ENCODE peak calls at places on chromosomes 5 and 9, in seven cellular contexts. Z, Q, X, V, S, H and E are unnamed samples.

GRCh38 chr9:34413229-34413852 is 36.6 kb upstream of the MYORG start:
- DNase-seq in H (peak), S (no peak), V (no peak), Q (peak), Z (no peak), X (peak), E (peak)

GRCh38 chr5:95988094-95988493 is 26.4 kb upstream of the ELL2 start:
- DNase-seq in Z (no peak), Q (no peak), X (no peak), S (no peak), H (no peak), V (no peak), E (no peak)

GRCh38 chr5:137217599-137218200 is 281.4 kb downstream of the SPOCK1 start:
- DNase-seq in V (no peak), H (no peak), Z (no peak), X (no peak), Q (no peak), S (no peak), E (no peak)

GRCh38 chr9:109035684-109036423 is 22.6 kb upstream of the CTNNAL1 start:
- DNase-seq in X (peak), Q (peak), V (no peak), Z (no peak), H (no peak), S (peak), E (peak)

GRCh38 chr5:58925627-58926545 is 343.0 kb downstream of the RAB3C start:
- DNase-seq in S (no peak), V (no peak), Z (no peak), Q (no peak), H (no peak), X (no peak), E (no peak)

GRCh38 chr5:76746677-76747076 is 30.8 kb downstream of the F2R start:
- DNase-seq in H (no peak), V (no peak), X (no peak), Z (no peak), S (no peak), Q (no peak), E (no peak)

GRCh38 chr5:125317546-125317995 is 571.1 kb upstream of the ZNF608 start:
- DNase-seq in S (no peak), V (no peak), X (no peak), Z (no peak), H (no peak), Q (no peak), E (no peak)

GRCh38 chr5:55151923-55152842 is 7.8 kb upstream of the GPX8 start:
- DNase-seq in H (no peak), Q (no peak), Z (no peak), S (no peak), X (no peak), V (no peak), E (peak)

GRCh38 chr9:68560131-68560844 is 19.6 kb upstream of the TMEM252 start:
- DNase-seq in H (peak), Q (peak), Z (peak), S (peak), V (peak), X (peak), E (peak)

GRCh38 chr5:138369249-138369648 is 16.8 kb downstream of the KDM3B start:
- DNase-seq in V (no peak), Z (peak), S (no peak), Q (no peak), X (no peak), H (no peak), E (no peak)

GRCh38 chr9:87195306-87195705 is 248.0 kb upstream of the GAS1 start:
- DNase-seq in V (no peak), S (no peak), Z (no peak), Q (no peak), X (no peak), H (no peak), E (no peak)

GRCh38 chr9:87194471-87194870 is 247.2 kb upstream of the GAS1 start:
- DNase-seq in S (no peak), H (no peak), Z (no peak), X (no peak), V (no peak), Q (no peak), E (peak)

GRCh38 chr9:87193925-87194380 is 246.6 kb upstream of the GAS1 start:
- DNase-seq in X (no peak), H (no peak), Q (no peak), V (no peak), S (no peak), Z (no peak), E (peak)

GRCh38 chr9:87189006-87189405 is 241.7 kb upstream of the GAS1 start:
- DNase-seq in Z (no peak), V (no peak), Q (no peak), S (no peak), X (no peak), H (no peak), E (no peak)

GRCh38 chr9:87193151-87193550 is 245.8 kb upstream of the GAS1 start:
- DNase-seq in H (no peak), Q (no peak), X (no peak), S (no peak), Z (no peak), V (no peak), E (no peak)
- TF ChIP-seq CTCF in H (no peak), Q (no peak), X (no peak), S (no peak), Z (no peak), V (no peak), E (no peak)

GRCh38 chr9:37287317-37287716 is 135.2 kb upstream of the GRHPR start:
- DNase-seq in V (no peak), X (no peak), H (no peak), Q (no peak), Z (no peak), S (no peak), E (no peak)
- H3K27ac ChIP-seq in V (no peak), X (no peak), H (no peak), Q (no peak), Z (no peak), S (no peak), E (no peak)

GRCh38 chr9:5089737-5090136 is 95.7 kb downstream of the INSL6 start:
- DNase-seq in H (no peak), S (no peak), Z (no peak), X (no peak), Q (no peak), V (no peak), E (no peak)
- TF ChIP-seq CTCF in H (no peak), S (no peak), Z (no peak), X (no peak), Q (no peak), V (no peak), E (no peak)

DNA sequence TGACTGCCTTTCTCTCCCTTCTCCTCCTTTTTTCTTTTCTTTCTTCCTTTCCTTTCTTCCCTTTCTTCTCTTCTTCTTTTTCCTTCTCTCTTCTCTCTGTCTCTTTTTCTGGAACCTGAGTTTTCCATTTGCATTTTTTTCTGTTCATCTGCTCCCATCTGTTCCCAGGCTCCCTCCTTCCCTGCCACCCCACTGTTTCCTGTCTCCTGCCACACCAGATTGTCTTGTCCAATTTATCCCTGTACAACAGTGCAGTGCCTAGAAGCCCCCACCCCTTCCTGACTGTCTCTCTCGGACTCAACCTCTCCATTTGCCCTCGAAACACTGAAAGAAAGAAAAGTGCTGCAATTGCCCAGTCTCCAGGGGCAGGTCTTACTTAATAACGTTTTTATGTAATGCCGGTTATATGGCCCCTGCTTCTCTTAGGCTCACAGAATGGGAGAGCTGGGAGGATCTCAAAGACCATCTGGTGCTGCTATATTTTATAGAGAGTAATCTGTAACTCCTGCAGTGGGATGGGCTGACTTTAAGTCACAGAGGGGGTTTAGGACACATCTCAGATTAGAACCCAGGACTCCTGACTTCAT is 101.4 kb downstream of the RALGPS1 start:
- DNase-seq in H (no peak), S (no peak), Z (no peak), Q (no peak), X (no peak), V (no peak), E (no peak)
- H3K27ac ChIP-seq in H (no peak), S (no peak), Z (no peak), Q (no peak), X (no peak), V (no peak), E (no peak)

DNA sequence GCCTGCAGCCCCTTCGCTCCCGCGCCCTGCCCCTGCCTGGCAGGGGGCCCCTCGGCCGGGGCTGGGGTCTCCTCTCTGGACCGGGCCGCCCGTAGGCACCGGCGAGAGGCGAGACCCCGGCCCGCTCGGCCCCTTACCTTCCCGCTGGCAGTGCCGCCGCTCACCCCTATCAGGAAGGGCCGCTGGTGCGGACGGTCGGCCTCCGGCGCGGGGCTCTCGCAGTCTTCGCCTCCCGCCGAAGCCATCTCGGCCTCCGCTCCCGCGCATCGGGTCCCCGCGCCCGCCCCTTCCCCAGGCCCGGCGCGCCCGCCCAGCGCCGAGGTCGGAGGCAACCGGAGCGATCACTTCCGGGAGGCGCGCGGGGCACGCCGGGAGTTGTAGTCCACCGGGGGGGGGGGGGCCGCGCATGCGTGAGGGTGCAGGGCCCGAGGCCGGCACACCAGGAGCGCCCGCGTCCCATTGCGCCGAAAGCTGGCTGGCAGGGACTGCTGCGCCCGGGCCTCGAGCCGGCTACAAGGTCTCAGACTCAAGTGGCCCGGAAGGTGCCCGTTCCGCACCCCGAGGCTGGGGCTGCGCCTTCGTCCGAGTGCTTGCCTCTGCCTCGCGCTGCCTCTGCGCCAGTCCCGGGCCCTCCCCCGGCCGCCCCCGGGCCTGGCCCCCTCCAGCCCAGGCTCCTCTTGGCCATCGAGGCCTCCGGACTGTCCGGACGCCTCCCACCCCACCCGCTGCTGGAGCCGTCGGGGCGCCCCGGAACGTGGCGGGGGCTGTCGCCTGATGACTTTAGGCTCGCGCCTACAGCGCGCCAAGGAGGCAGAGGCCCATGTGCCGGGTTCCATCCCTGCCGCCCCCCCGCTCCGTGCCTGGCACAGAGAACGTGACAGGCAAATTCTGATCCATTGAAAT is at the start of gene UCK1:
- DNase-seq in Q (peak), Z (peak), S (peak), V (peak), H (peak), X (peak), E (peak)
- TF ChIP-seq CTCF in Q (no peak), Z (no peak), S (no peak), V (no peak), H (no peak), X (no peak), E (no peak)

GRCh38 chr5:75640826-75641225 is 29.6 kb downstream of the ANKDD1B start:
- DNase-seq in Q (no peak), V (no peak), S (no peak), X (no peak), Z (no peak), H (no peak), E (no peak)
- H3K27ac ChIP-seq in Q (no peak), V (no peak), S (no peak), X (no peak), Z (no peak), H (no peak), E (peak)

GRCh38 chr9:134858051-134858841 is 22.4 kb upstream of the FCN2 start:
- DNase-seq in Q (peak), V (no peak), Z (no peak), S (no peak), H (no peak), X (no peak), E (no peak)
- TF ChIP-seq CTCF in Q (no peak), V (no peak), Z (no peak), S (peak), H (no peak), X (no peak), E (peak)

DNA sequence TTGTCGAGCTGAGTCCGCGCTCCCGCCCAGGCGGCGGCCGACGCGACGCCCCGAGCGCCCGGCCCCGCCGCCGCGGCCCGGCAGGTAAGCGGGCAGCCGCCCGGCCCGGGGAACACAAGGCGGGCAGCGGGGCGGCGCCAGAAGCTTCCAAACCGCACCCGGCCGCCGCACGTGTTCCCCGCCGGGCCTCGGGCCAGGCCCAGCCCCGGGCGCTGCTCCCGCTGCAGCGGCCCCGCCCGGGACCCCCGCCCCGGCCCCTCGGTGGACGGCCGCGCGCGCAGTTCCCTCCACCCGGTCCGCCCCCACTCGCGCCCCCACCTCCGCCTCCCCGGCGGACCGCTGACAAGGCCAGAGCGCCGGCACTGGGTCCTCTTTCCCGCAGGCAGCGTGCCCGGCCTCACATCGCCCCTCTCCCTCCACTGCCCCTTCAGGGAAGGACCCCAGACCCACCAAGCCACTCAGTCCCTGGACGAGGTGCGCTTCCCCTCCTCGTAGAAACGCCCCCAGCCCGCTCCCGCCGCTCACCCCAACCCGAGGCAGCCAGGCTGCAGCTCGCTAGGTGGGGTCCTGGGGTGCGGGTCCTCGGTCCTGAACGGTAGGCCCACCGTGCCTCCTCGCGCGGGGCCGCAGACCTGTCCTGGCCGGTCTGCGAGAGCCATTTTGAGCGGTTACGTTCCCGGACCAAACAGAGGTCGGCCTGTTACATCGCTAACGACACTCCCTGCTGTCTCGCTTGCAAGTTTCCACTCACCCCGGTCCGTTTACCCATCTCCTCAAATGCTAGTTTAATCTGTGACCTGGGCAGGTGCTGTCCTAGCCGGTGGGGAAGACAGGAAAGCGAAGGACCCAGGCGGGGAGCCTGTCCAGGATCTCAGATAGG is 475 bp downstream of the WDR5 start:
- DNase-seq in Q (peak), V (peak), S (no peak), H (peak), X (no peak), Z (peak), E (no peak)
- H3K27ac ChIP-seq in Q (no peak), V (peak), S (peak), H (peak), X (peak), Z (peak), E (no peak)